ENCODE peak calls at places on chromosomes 2 and 18, in four cellular contexts. S is PC-3, C is K562, Z is astrocyte. O is an unnamed sample. For H3K9me3, the result is how much of the 10 kb centered on the place peaks cover.

GRCh38 chr2:238567996-238568395 is 141.3 kb downstream of the ASB1 start:
- DNase-seq in Z (no peak), C (no peak), S (no peak), O (no peak)

GRCh38 chr2:25473758-25474335 is 132.1 kb upstream of the DNMT3A start:
- DNase-seq in S (no peak), Z (no peak), C (peak), O (peak)

GRCh38 chr18:44996261-44996660 is 315.6 kb downstream of the SETBP1 start:
- DNase-seq in Z (no peak), C (no peak), S (no peak), O (no peak)

GRCh38 chr2:200144571-200144970 is 161.9 kb upstream of the SPATS2L start:
- DNase-seq in S (no peak), C (no peak), Z (no peak), O (no peak)

GRCh38 chr18:52670903-52671302 is 330.9 kb downstream of the DCC start:
- DNase-seq in C (no peak), S (peak), Z (peak), O (no peak)

GRCh38 chr2:99297990-99298389 is 3.0 kb downstream of the LYG1 start:
- DNase-seq in Z (no peak), S (no peak), C (no peak), O (no peak)

GRCh38 chr2:26671691-26672090 is 20.8 kb upstream of the KCNK3 start:
- DNase-seq in C (no peak), Z (no peak), S (peak), O (no peak)

GRCh38 chr2:218958276-218958675 is 1.2 kb upstream of the CDK5R2 start:
- DNase-seq in S (no peak), C (no peak), Z (no peak), O (no peak)

GRCh38 chr2:46306320-46306719 is 9.1 kb downstream of the EPAS1 start:
- DNase-seq in S (peak), Z (peak), C (no peak), O (no peak)

GRCh38 chr2:119645173-119645846 is 33.7 kb upstream of the TMEM177 start:
- DNase-seq in C (no peak), Z (peak), S (no peak), O (no peak)

GRCh38 chr2:126635281-126635680 is 20.7 kb upstream of the GYPC start:
- DNase-seq in C (no peak), Z (no peak), S (no peak), O (no peak)

GRCh38 chr2:75592028-75592427 is 31.3 kb upstream of the EVA1A start:
- DNase-seq in C (no peak), Z (peak), S (peak), O (no peak)

GRCh38 chr2:220192994-220193753 is 565.7 kb downstream of the SLC4A3 start:
- DNase-seq in C (no peak), S (peak), Z (peak), O (no peak)

GRCh38 chr2:206764673-206765241 is 371 bp downstream of the MDH1B start:
- DNase-seq in Z (no peak), C (no peak), S (no peak), O (no peak)

GRCh38 chr2:227939271-227940027 is 68.0 kb downstream of the DAW1 start:
- DNase-seq in Z (peak), S (peak), C (peak), O (peak)

GRCh38 chr2:61640406-61640805 is 102.2 kb upstream of the XPO1 start:
- DNase-seq in Z (no peak), S (peak), C (no peak), O (no peak)

GRCh38 chr2:147546109-147546508 is 298.7 kb upstream of the ACVR2A start:
- DNase-seq in C (no peak), Z (no peak), S (no peak), O (no peak)

GRCh38 chr2:227890495-227891079 is 19.2 kb downstream of the DAW1 start:
- DNase-seq in S (peak), Z (peak), C (peak), O (no peak)

GRCh38 chr2:176129013-176129796 is at the start of gene HOXD8:
- DNase-seq in Z (peak), S (no peak), C (peak), O (no peak)

GRCh38 chr18:9631814-9632496 is 17.6 kb upstream of the PPP4R1 start:
- DNase-seq in Z (peak), S (peak), C (no peak), O (no peak)

GRCh38 chr2:60659026-60659425 is 97.0 kb upstream of the PAPOLG start:
- DNase-seq in C (peak), Z (no peak), S (peak), O (no peak)

GRCh38 chr2:220664272-220665107 is 907.6 kb downstream of the EPHA4 start:
- DNase-seq in C (no peak), Z (no peak), S (no peak), O (no peak)

GRCh38 chr2:98637401-98638144 is 29.2 kb downstream of the UNC50 start:
- DNase-seq in Z (no peak), S (no peak), C (no peak), O (no peak)

GRCh38 chr2:232988444-232988843 is 24.6 kb downstream of the NGEF start:
- DNase-seq in C (peak), Z (peak), S (peak), O (no peak)

GRCh38 chr18:10190564-10190963 is 263.9 kb upstream of the APCDD1 start:
- DNase-seq in S (no peak), C (no peak), Z (peak), O (no peak)

GRCh38 chr2:19205983-19206533 is 152.4 kb downstream of the OSR1 start:
- DNase-seq in Z (no peak), C (no peak), S (no peak), O (no peak)

GRCh38 chr2:86453838-86454237 is 12.7 kb downstream of the KDM3A start:
- DNase-seq in S (peak), Z (peak), C (no peak), O (peak)

GRCh38 chr2:105376789-105377231 is 22.0 kb downstream of the FHL2 start:
- DNase-seq in Z (peak), C (no peak), S (peak), O (no peak)

GRCh38 chr2:214019229-214019972 is 391.5 kb upstream of the VWC2L start:
- DNase-seq in S (peak), C (no peak), Z (peak), O (no peak)

GRCh38 chr2:30232027-30232800 is 880 bp downstream of the LBH start:
- DNase-seq in C (peak), Z (no peak), S (no peak), O (peak)

GRCh38 chr2:201975434-201975833 is 58.2 kb upstream of the FZD7 start:
- DNase-seq in C (no peak), Z (no peak), S (no peak), O (no peak)

GRCh38 chr2:155600296-155600695 is 732.2 kb downstream of the NR4A2 start:
- DNase-seq in Z (no peak), S (no peak), C (no peak), O (no peak)

GRCh38 chr2:54955674-54956391 is 94.4 kb downstream of the RTN4 start:
- DNase-seq in C (peak), S (peak), Z (no peak), O (no peak)

GRCh38 chr18:59744271-59744721 is 47.1 kb upstream of the CCBE1 start:
- DNase-seq in S (peak), C (no peak), Z (peak), O (no peak)

DNA sequence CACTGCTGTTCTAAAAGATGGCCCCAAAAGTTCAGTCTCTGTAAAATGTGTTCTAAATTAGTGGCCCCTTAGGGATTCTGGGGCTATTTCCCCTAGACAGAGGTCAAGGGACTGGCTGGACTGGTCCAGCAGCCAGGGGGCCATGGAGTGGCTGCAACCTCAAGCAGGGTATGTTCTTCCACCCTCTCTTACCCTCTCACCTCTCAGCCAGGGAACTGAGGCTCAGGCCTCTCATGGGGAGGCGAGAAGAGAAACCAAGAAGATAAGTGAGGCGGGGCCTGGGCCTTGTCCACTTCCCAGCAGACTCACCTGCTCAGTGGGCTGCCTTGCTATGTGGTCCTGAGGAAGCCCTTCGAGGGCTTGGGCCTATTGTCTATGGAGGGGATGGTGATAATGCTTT is 339.7 kb downstream of the MYCN start:
- DNase-seq in Z (no peak), S (no peak), C (no peak), O (no peak)
- H3K9me3 ChIP-seq in Z (under half), S (under half), C (under half), O (under half)

GRCh38 chr2:121501070-121501469 is 29.6 kb upstream of the RNU4ATAC start:
- DNase-seq in S (peak), C (no peak), Z (peak), O (no peak)
- H3K9me3 ChIP-seq in S (under half), C (under half), Z (under half), O (under half)

DNA sequence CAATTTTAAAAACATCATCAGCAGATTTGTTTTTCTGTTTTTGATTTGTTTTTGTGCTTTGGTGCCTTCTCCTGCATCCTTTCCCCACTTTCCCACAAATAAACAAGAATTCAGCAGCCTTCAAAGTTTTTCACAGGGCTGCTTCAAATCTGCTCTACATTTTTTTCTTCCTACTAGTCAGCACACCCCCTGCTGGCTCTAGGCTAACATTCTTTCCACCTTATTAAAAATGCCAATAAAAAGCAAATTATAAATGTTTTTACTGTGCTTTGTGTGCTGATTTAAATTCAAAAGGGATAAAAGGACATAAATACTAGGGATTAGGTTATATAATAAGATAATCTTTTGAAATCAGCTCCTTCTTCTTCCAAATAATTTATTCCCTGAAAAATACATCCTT is 6.2 kb upstream of the CNTNAP5 start:
- DNase-seq in S (peak), C (no peak), Z (no peak), O (no peak)
- H3K9me3 ChIP-seq in S (under half), C (under half), Z (under half), O (under half)

GRCh38 chr18:23992119-23992940 is 22.2 kb upstream of the TTC39C start:
- DNase-seq in Z (peak), S (peak), C (no peak), O (no peak)
- H3K9me3 ChIP-seq in Z (under half), S (under half), C (under half), O (under half)

GRCh38 chr2:83695530-83695929 is 763.5 kb downstream of the SUCLG1 start:
- DNase-seq in Z (no peak), S (no peak), C (no peak), O (no peak)
- H3K9me3 ChIP-seq in Z (under half), S (under half), C (under half), O (under half)

DNA sequence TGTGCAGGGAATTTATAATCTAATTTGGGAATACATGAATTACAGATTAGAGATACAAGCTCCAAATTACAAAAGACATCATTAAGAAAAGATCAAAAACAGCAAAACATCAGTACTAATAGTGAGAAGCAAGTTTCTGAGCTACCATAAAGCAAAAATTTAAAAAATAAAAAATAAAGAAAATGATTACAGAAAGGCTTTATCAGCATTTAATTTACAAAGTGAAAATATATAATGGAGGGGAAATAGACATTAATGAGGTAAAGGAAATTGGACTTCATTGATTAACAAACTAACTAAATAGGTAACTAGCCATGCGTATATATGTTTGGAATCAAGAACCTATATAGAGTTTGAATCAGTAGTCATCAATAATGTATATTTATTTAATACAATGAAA is 712.9 kb upstream of the DDX18 start:
- DNase-seq in C (no peak), S (no peak), Z (no peak), O (no peak)
- H3K9me3 ChIP-seq in C (under half), S (under half), Z (under half), O (under half)

GRCh38 chr2:240525802-240526201 is 32.0 kb downstream of the ANKMY1 start:
- DNase-seq in S (no peak), C (no peak), Z (no peak), O (no peak)
- H3K9me3 ChIP-seq in S (under half), C (under half), Z (under half), O (under half)

DNA sequence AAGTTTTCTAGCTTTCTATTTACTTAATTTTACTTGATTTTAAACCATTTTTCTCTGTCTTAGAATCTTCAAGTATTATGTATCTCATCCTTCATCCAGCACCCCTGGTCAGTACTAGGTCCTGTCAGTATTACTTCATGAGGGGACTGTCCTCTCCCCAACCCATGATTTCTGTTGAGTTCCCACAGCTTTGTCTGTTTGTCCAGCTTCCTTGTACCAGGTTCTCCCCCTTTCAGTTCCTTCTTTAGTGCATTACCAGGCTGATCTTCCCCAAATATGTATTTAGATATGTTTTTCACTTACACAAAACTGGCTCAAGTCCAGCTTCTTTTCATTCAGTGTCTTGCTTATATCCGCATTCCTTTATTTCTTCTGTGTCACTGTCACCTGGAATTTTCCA is 13.8 kb upstream of the TTC27 start:
- DNase-seq in C (no peak), Z (no peak), S (no peak), O (no peak)
- H3K9me3 ChIP-seq in C (under half), Z (under half), S (under half), O (under half)

GRCh38 chr2:82124629-82125028 is 1820.1 kb upstream of the LRRTM1 start:
- DNase-seq in Z (no peak), C (peak), S (peak), O (no peak)

DNA sequence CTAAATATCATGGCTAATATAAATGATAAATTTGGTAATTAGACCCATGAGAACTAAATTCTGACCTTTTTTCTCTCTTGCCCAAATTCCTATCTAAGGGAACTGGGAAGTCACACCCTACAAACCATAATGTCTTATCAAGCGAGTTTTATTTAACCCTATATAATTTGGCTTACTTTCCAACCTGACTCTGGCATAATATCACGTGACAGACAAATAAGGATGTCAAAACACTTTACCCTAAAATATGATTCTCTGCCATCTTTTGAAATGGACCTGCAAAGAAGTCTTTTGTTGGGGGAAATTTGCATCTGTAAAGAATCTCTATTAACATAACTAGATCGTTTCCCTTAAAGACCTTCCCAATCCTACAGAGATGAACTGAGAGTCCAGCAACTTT is 1823.5 kb upstream of the LRRTM1 start:
- DNase-seq in Z (no peak), S (no peak), C (no peak), O (no peak)
- H3K9me3 ChIP-seq in Z (under half), S (under half), C (under half), O (under half)

GRCh38 chr18:51630706-51631105 is 433.2 kb upstream of the MEX3C start:
- DNase-seq in S (no peak), Z (no peak), C (no peak), O (no peak)
- H3K9me3 ChIP-seq in S (under half), Z (under half), C (under half), O (under half)